ENCODE peak calls at places on chromosomes 4 and X, in four cellular contexts. O, Q, V and D are unnamed samples.

GRCh38 chr4:38967260-38968095 is 64.7 kb downstream of the TMEM156 start:
- DNase-seq in O (no peak), Q (no peak), V (no peak), D (no peak)

GRCh38 chrX:134460005-134460860 is at the start of gene HPRT1:
- DNase-seq in O (peak; percentile 82), Q (peak; percentile 67), V (peak; percentile 70), D (peak; percentile 75)

GRCh38 chr4:120843840-120844527 is 78.5 kb downstream of the PRDM5 start:
- DNase-seq in O (no peak), Q (no peak), V (no peak), D (no peak)

GRCh38 chr4:17155486-17155885 is 257.0 kb upstream of the LDB2 start:
- DNase-seq in O (no peak), Q (no peak), V (no peak), D (no peak)

GRCh38 chr4:65604515-65604914 is 65.8 kb downstream of the EPHA5 start:
- DNase-seq in O (no peak), Q (no peak), V (no peak), D (no peak)

GRCh38 chrX:139559383-139560042 is 29.0 kb downstream of the F9 start:
- DNase-seq in O (peak; percentile 47), Q (no peak), V (no peak), D (no peak)

GRCh38 chrX:66030505-66031317 is 9.2 kb downstream of the VSIG4 start:
- DNase-seq in O (no peak), Q (no peak), V (no peak), D (peak; percentile 20)

GRCh38 chr4:137375111-137375850 is 157.0 kb downstream of the PCDH18 start:
- DNase-seq in O (no peak), Q (no peak), V (no peak), D (no peak)

GRCh38 chrX:48794993-48795501 is 6.8 kb upstream of the HDAC6 start:
- DNase-seq in O (no peak), Q (no peak), V (no peak), D (no peak)

GRCh38 chrX:143754183-143754582 is 33.6 kb upstream of the SPANXN2 start:
- DNase-seq in O (no peak), Q (no peak), V (no peak), D (no peak)

GRCh38 chrX:41447897-41448296 is 754 bp downstream of the NYX start:
- DNase-seq in O (no peak), Q (no peak), V (no peak), D (no peak)

GRCh38 chr4:189202182-189202868 is 738.3 kb upstream of the FRG1 start:
- DNase-seq in O (peak; percentile 50), Q (no peak), V (no peak), D (no peak)

GRCh38 chr4:120921456-120922389 is 803 bp downstream of the PRDM5 start:
- DNase-seq in O (peak; percentile 63), Q (no peak), V (peak; percentile 30), D (no peak)

GRCh38 chr4:1604706-1605205 is 79.4 kb downstream of the FAM53A start:
- DNase-seq in O (no peak), Q (no peak), V (peak; percentile 11), D (peak; percentile 63)

GRCh38 chrX:2342281-2342688 is 158.5 kb downstream of the DHRSX start:
- DNase-seq in O (no peak), Q (no peak), V (no peak), D (no peak)

GRCh38 chr4:2408401-2408958 is 10.0 kb downstream of the ZFYVE28 start:
- DNase-seq in O (no peak), Q (no peak), V (no peak), D (no peak)

GRCh38 chr4:160831165-160831922 is 1332.5 kb downstream of the FSTL5 start:
- DNase-seq in O (no peak), Q (no peak), V (no peak), D (no peak)

GRCh38 chr4:168076989-168077725 is 15.2 kb upstream of the ANXA10 start:
- DNase-seq in O (peak; percentile 66), Q (no peak), V (peak; percentile 4), D (no peak)

GRCh38 chr4:53693909-53694308 is 102.6 kb upstream of the LNX1 start:
- DNase-seq in O (no peak), Q (no peak), V (no peak), D (no peak)